ENCODE peak calls at places on chromosomes 11 and 22, in five cellular contexts. One of them, this sample, is unnamed.

GRCh38 chr11:55714982-55715888 is 53.2 kb downstream of the OR4C6 start:
- DNase-seq in brain microvascular endothelial cell: no peak
- DNase-seq in AG10803: no peak
- DNase-seq in HCT116: no peak
- DNase-seq in AG09319: no peak
- DNase-seq in this sample: no peak

GRCh38 chr11:46353706-46354105 is 6.4 kb downstream of the DGKZ start:
- DNase-seq in AG10803: peak
- DNase-seq in AG09319: no peak
- DNase-seq in HCT116: no peak
- DNase-seq in brain microvascular endothelial cell: no peak
- DNase-seq in this sample: no peak

GRCh38 chr11:99316761-99317475 is 296.2 kb downstream of the CNTN5 start:
- DNase-seq in HCT116: no peak
- DNase-seq in brain microvascular endothelial cell: no peak
- DNase-seq in AG10803: peak
- DNase-seq in AG09319: no peak
- DNase-seq in this sample: peak

GRCh38 chr22:44523981-44524759 is 26.1 kb upstream of the RTL6 start:
- DNase-seq in HCT116: no peak
- DNase-seq in AG09319: peak
- DNase-seq in brain microvascular endothelial cell: peak
- DNase-seq in AG10803: peak
- DNase-seq in this sample: peak

GRCh38 chr11:38553033-38553432 is 1955.0 kb upstream of the RAG2 start:
- DNase-seq in brain microvascular endothelial cell: no peak
- DNase-seq in HCT116: no peak
- DNase-seq in AG10803: no peak
- DNase-seq in AG09319: no peak
- DNase-seq in this sample: no peak

GRCh38 chr22:39908737-39909136 is 7.9 kb downstream of the GRAP2 start:
- DNase-seq in AG10803: no peak
- DNase-seq in brain microvascular endothelial cell: peak
- DNase-seq in HCT116: no peak
- DNase-seq in AG09319: no peak
- DNase-seq in this sample: no peak

GRCh38 chr22:21933899-21934298 is 18.7 kb downstream of the PPM1F start:
- DNase-seq in HCT116: no peak
- DNase-seq in AG10803: no peak
- DNase-seq in brain microvascular endothelial cell: no peak
- DNase-seq in AG09319: no peak
- DNase-seq in this sample: no peak

GRCh38 chr22:35352214-35353111 is 28.4 kb upstream of the HMOX1 start:
- DNase-seq in HCT116: no peak
- DNase-seq in brain microvascular endothelial cell: no peak
- DNase-seq in AG09319: no peak
- DNase-seq in AG10803: peak
- DNase-seq in this sample: no peak

GRCh38 chr22:45210174-45210573 is 30.5 kb downstream of the KIAA0930 start:
- DNase-seq in HCT116: no peak
- DNase-seq in AG10803: no peak
- DNase-seq in brain microvascular endothelial cell: no peak
- DNase-seq in AG09319: no peak
- DNase-seq in this sample: no peak

GRCh38 chr11:64306563-64306875 is 1.2 kb downstream of the ESRRA start:
- DNase-seq in brain microvascular endothelial cell: no peak
- DNase-seq in AG09319: no peak
- DNase-seq in AG10803: no peak
- DNase-seq in HCT116: no peak
- DNase-seq in this sample: no peak

GRCh38 chr11:81579339-81579738 is 1154.3 kb downstream of the FAM181B start:
- DNase-seq in HCT116: no peak
- DNase-seq in AG09319: no peak
- DNase-seq in AG10803: no peak
- DNase-seq in brain microvascular endothelial cell: no peak
- DNase-seq in this sample: no peak

GRCh38 chr22:28075260-28075981 is 156.4 kb upstream of the PITPNB start:
- DNase-seq in AG10803: peak
- DNase-seq in AG09319: peak
- DNase-seq in brain microvascular endothelial cell: peak
- DNase-seq in HCT116: no peak
- DNase-seq in this sample: peak

GRCh38 chr22:37940698-37941376 is 12.6 kb downstream of the C22orf23 start:
- DNase-seq in HCT116: no peak
- DNase-seq in AG09319: no peak
- DNase-seq in brain microvascular endothelial cell: no peak
- DNase-seq in AG10803: no peak
- DNase-seq in this sample: peak

GRCh38 chr11:17273668-17274321 is 2.7 kb upstream of the NUCB2 start:
- DNase-seq in AG09319: no peak
- DNase-seq in brain microvascular endothelial cell: no peak
- DNase-seq in AG10803: no peak
- DNase-seq in HCT116: no peak
- DNase-seq in this sample: no peak

GRCh38 chr11:114195981-114196731 is 100.0 kb upstream of the NNMT start:
- DNase-seq in HCT116: no peak
- DNase-seq in brain microvascular endothelial cell: no peak
- DNase-seq in AG10803: no peak
- DNase-seq in AG09319: no peak
- DNase-seq in this sample: peak
- TF ChIP-seq CTCF in HCT116: no peak
- TF ChIP-seq CTCF in brain microvascular endothelial cell: peak
- TF ChIP-seq CTCF in AG10803: peak
- TF ChIP-seq CTCF in AG09319: no peak
- TF ChIP-seq CTCF in this sample: no peak

GRCh38 chr22:30637701-30638114 is 2.1 kb downstream of the SLC35E4 start:
- DNase-seq in brain microvascular endothelial cell: no peak
- DNase-seq in AG09319: no peak
- DNase-seq in HCT116: no peak
- DNase-seq in AG10803: no peak
- DNase-seq in this sample: no peak

GRCh38 chr22:30634477-30635233 is 926 bp upstream of the SLC35E4 start:
- DNase-seq in brain microvascular endothelial cell: peak
- DNase-seq in HCT116: peak
- DNase-seq in AG09319: peak
- DNase-seq in AG10803: peak
- DNase-seq in this sample: peak

GRCh38 chr22:30640361-30640760 is 4.8 kb downstream of the SLC35E4 start:
- DNase-seq in HCT116: no peak
- DNase-seq in brain microvascular endothelial cell: no peak
- DNase-seq in AG10803: no peak
- DNase-seq in AG09319: no peak
- DNase-seq in this sample: no peak

GRCh38 chr22:30636226-30637077 is 871 bp downstream of the SLC35E4 start:
- DNase-seq in HCT116: no peak
- DNase-seq in AG09319: no peak
- DNase-seq in AG10803: peak
- DNase-seq in brain microvascular endothelial cell: no peak
- DNase-seq in this sample: no peak

DNA sequence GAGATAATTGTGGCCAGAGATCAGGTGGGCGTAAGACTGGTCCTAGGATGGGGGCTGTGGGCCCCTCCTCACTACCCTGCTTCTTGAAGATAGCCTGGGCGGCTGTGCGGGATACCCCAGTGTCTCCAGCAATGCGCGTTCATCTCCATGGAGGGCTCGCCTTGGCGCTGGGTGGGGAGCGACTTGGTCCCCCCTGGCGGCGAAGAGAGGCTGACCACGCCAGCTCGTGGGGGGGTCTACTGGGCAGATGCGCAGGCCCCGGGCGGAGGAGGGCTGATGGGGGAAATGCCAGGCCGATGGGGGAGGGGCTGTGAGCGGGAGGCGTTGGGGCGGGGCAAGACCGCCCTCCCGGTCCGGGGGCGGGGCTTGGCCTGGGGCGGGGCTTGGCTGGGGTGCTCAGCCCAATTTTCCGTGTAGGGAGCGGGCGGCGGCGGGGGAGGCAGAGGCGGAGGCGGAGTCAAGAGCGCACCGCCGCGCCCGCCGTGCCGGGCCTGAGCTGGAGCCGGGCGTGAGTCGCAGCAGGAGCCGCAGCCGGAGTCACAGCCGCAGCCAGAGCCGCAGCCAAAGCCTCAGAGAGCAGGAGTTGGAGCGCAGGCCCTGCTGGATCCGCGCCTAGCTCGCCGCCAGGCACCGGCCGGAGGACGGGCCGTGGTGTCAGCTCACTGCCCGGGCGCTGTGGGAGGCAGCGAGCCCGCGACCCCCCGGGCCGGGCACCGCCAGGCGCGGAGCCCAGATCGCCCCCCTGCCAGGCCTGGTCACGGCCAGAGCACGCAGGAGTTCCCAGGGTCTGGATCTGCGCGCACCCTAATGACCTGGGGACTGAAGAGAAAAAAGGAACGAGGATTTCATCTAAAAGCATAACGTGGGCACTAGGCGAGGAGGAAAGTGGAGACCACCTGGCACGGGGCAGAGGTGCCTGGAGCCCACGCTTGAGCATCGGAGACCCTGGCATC is at the start of gene SLC35E4:
- DNase-seq in AG10803: peak
- DNase-seq in AG09319: peak
- DNase-seq in brain microvascular endothelial cell: peak
- DNase-seq in HCT116: peak
- DNase-seq in this sample: peak
- TF ChIP-seq CTCF in AG10803: peak
- TF ChIP-seq CTCF in AG09319: peak
- TF ChIP-seq CTCF in brain microvascular endothelial cell: peak
- TF ChIP-seq CTCF in HCT116: no peak
- TF ChIP-seq CTCF in this sample: peak

GRCh38 chr22:46701262-46701661 is 36.8 kb downstream of the CERK start:
- DNase-seq in AG10803: no peak
- DNase-seq in AG09319: no peak
- DNase-seq in brain microvascular endothelial cell: no peak
- DNase-seq in HCT116: no peak
- DNase-seq in this sample: no peak
- TF ChIP-seq CTCF in AG10803: no peak
- TF ChIP-seq CTCF in AG09319: no peak
- TF ChIP-seq CTCF in brain microvascular endothelial cell: no peak
- TF ChIP-seq CTCF in HCT116: no peak
- TF ChIP-seq CTCF in this sample: no peak

DNA sequence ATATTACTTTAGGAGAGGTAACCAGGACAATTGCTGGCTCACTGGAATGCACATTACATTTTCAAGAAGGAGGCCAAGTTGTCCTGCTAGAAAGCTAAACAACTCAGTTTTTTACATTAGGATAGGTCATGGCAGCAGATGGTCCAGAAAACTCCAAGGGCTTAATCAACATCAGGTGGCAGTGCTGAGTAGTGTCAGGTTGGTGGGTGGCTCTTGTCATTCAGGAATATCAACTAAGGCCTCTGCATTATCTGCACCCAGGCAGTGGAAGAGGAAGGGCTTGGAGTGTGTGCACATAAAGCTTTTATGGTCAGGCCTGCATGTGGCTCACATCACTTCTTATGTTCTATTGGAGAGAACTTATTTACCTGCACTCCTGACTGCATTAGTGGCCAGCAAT is 32.2 kb upstream of the OR4B1 start:
- DNase-seq in brain microvascular endothelial cell: no peak
- DNase-seq in AG10803: no peak
- DNase-seq in HCT116: no peak
- DNase-seq in AG09319: no peak
- DNase-seq in this sample: no peak
- TF ChIP-seq CTCF in brain microvascular endothelial cell: no peak
- TF ChIP-seq CTCF in AG10803: no peak
- TF ChIP-seq CTCF in HCT116: no peak
- TF ChIP-seq CTCF in AG09319: no peak
- TF ChIP-seq CTCF in this sample: no peak

DNA sequence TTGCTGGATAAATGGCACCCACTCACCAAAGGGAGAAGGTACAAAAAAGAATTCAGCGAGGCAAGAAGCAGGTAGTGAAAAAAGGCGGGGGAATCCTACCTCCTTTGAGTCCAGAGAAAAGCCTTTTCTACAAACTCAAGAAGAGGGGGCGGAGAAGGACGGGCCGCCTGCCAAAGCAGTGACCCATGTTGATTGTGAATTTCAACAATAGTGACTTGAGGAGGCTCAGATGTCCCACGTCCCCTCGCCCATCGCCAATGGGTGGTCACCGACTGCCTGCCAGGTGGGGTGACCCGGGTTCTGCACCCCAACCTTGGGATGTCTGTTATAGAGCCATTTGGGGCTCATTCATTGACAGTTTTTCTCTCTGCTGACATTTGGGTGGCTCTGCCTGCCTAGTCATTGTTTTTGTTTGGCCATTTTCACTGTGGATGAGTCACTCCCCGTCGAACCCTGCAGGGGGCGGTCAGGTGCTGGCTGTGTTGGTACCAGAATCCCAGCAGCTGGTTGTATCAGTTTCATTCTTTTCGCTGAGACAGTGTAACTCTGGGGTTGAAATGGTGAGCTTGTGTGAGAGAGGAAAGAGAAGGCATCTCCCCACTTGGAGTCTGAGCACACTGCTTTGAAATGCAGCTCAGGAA is 163.4 kb upstream of the NCAM1 start:
- DNase-seq in HCT116: no peak
- DNase-seq in AG10803: peak
- DNase-seq in AG09319: no peak
- DNase-seq in brain microvascular endothelial cell: peak
- DNase-seq in this sample: peak
- TF ChIP-seq CTCF in HCT116: peak
- TF ChIP-seq CTCF in AG10803: peak
- TF ChIP-seq CTCF in AG09319: peak
- TF ChIP-seq CTCF in brain microvascular endothelial cell: peak
- TF ChIP-seq CTCF in this sample: peak

GRCh38 chr22:33299245-33299956 is 241.2 kb upstream of the SYN3 start:
- DNase-seq in AG09319: no peak
- DNase-seq in HCT116: no peak
- DNase-seq in brain microvascular endothelial cell: no peak
- DNase-seq in AG10803: no peak
- DNase-seq in this sample: no peak
- TF ChIP-seq CTCF in AG09319: no peak
- TF ChIP-seq CTCF in HCT116: no peak
- TF ChIP-seq CTCF in brain microvascular endothelial cell: peak
- TF ChIP-seq CTCF in AG10803: no peak
- TF ChIP-seq CTCF in this sample: no peak

GRCh38 chr22:19554834-19555404 is 30.7 kb upstream of the CLDN5 start:
- DNase-seq in AG10803: peak
- DNase-seq in AG09319: no peak
- DNase-seq in brain microvascular endothelial cell: peak
- DNase-seq in HCT116: peak
- DNase-seq in this sample: peak
- TF ChIP-seq CTCF in AG10803: peak
- TF ChIP-seq CTCF in AG09319: no peak
- TF ChIP-seq CTCF in brain microvascular endothelial cell: peak
- TF ChIP-seq CTCF in HCT116: peak
- TF ChIP-seq CTCF in this sample: peak

This sample was measured in fibroblast of pulmonary artery.